ENCODE peak calls at places on chromosomes 11 and 22, in five cellular contexts. C, M, A, T and Y are unnamed samples.
A peak's percentile ranks its signal among the peaks of the same experiment; 100 is the strongest.

GRCh38 chr22:27851974-27852713 is 50.6 kb upstream of the MN1 start:
- DNase-seq in C (no peak), M (no peak), A (no peak), T (no peak), Y (no peak)

GRCh38 chr22:42066937-42067336 is 3.7 kb downstream of the NAGA start:
- DNase-seq in C (no peak), M (peak; percentile 53), A (no peak), T (no peak), Y (no peak)

GRCh38 chr11:65529475-65530156 is 4.7 kb downstream of the SCYL1 start:
- DNase-seq in C (peak; percentile 1), M (no peak), A (no peak), T (no peak), Y (no peak)

GRCh38 chr11:131465746-131466145 is 95.3 kb downstream of the NTM start:
- DNase-seq in C (no peak), M (no peak), A (no peak), T (no peak), Y (no peak)

GRCh38 chr11:123045101-123045500 is 16.8 kb downstream of the HSPA8 start:
- DNase-seq in C (no peak), M (no peak), A (no peak), T (no peak), Y (no peak)

GRCh38 chr11:69744435-69744834 is 30.7 kb downstream of the FGF4 start:
- DNase-seq in C (no peak), M (no peak), A (no peak), T (no peak), Y (no peak)

GRCh38 chr11:13055200-13055599 is 46.1 kb downstream of the RASSF10 start:
- DNase-seq in C (no peak), M (no peak), A (no peak), T (no peak), Y (no peak)

GRCh38 chr11:123798079-123798478 is 8.1 kb downstream of the OR6M1 start:
- DNase-seq in C (no peak), M (no peak), A (no peak), T (no peak), Y (no peak)

GRCh38 chr11:92845390-92846185 is 123.9 kb upstream of the MTNR1B start:
- DNase-seq in C (no peak), M (no peak), A (no peak), T (no peak), Y (no peak)

GRCh38 chr11:130457909-130458729 is 9.7 kb downstream of the ADAMTS15 start:
- DNase-seq in C (no peak), M (no peak), A (peak; percentile 63), T (peak; percentile 39), Y (no peak)

GRCh38 chr11:128776088-128776433 is 82.2 kb downstream of the FLI1 start:
- DNase-seq in C (no peak), M (no peak), A (no peak), T (no peak), Y (peak; percentile 38)

GRCh38 chr11:128701086-128701485 is 7.2 kb downstream of the FLI1 start:
- DNase-seq in C (no peak), M (no peak), A (no peak), T (no peak), Y (no peak)

GRCh38 chr11:86818466-86819282 is 18.3 kb downstream of the PRSS23 start:
- DNase-seq in C (peak; percentile 38), M (no peak), A (no peak), T (peak; percentile 72), Y (peak; percentile 56)

GRCh38 chr11:48109046-48109666 is 107.5 kb upstream of the OR4B1 start:
- DNase-seq in C (no peak), M (no peak), A (no peak), T (peak; percentile 69), Y (peak; percentile 38)

GRCh38 chr22:45259754-45260394 is 19.2 kb upstream of the KIAA0930 start:
- DNase-seq in C (no peak), M (no peak), A (no peak), T (no peak), Y (no peak)

GRCh38 chr11:106421673-106422292 is 344.3 kb downstream of the AASDHPPT start:
- DNase-seq in C (no peak), M (no peak), A (no peak), T (no peak), Y (no peak)

GRCh38 chr11:19433367-19433766 is 192.6 kb upstream of the E2F8 start:
- DNase-seq in C (no peak), M (no peak), A (no peak), T (no peak), Y (no peak)

GRCh38 chr11:63536669-63537292 is at the start of gene PLAAT4:
- DNase-seq in C (peak; percentile 57), M (no peak), A (peak; percentile 28), T (peak; percentile 70), Y (peak; percentile 69)

GRCh38 chr22:50548046-50548912 is 2.6 kb downstream of the KLHDC7B start:
- DNase-seq in C (peak; percentile 93), M (peak; percentile 85), A (no peak), T (no peak), Y (peak; percentile 85)

GRCh38 chr11:57791321-57792059 is 29.9 kb downstream of the CTNND1 start:
- DNase-seq in C (peak; percentile 49), M (peak; percentile 75), A (no peak), T (no peak), Y (no peak)

GRCh38 chr11:3781423-3781822 is 15.9 kb downstream of the NUP98 start:
- DNase-seq in C (no peak), M (no peak), A (no peak), T (no peak), Y (no peak)

GRCh38 chr11:35235944-35236666 is 97.1 kb downstream of the CD44 start:
- DNase-seq in C (no peak), M (no peak), A (no peak), T (no peak), Y (no peak)

GRCh38 chr22:28989912-28990311 is 71.7 kb downstream of the C22orf31 start:
- DNase-seq in C (no peak), M (no peak), A (no peak), T (no peak), Y (no peak)

GRCh38 chr11:823441-824291 is 4.1 kb upstream of the CRACR2B start:
- DNase-seq in C (no peak), M (no peak), A (no peak), T (no peak), Y (no peak)

GRCh38 chr11:57567512-57568329 is at the start of gene UBE2L6:
- DNase-seq in C (peak; percentile 87), M (peak; percentile 91), A (peak; percentile 85), T (peak; percentile 61), Y (peak; percentile 88)

GRCh38 chr22:39174498-39175120 is 22.1 kb upstream of the CBX7 start:
- DNase-seq in C (peak; percentile 68), M (peak; percentile 98), A (peak; percentile 83), T (peak; percentile 14), Y (peak; percentile 49)

GRCh38 chr22:45877651-45878050 is 99.3 kb downstream of the WNT7B start:
- DNase-seq in C (no peak), M (no peak), A (peak; percentile 14), T (no peak), Y (no peak)

GRCh38 chr22:46537946-46538815 is 761 bp upstream of the CELSR1 start:
- DNase-seq in C (no peak), M (peak; percentile 86), A (no peak), T (no peak), Y (no peak)

GRCh38 chr11:63931045-63931444 is 7.8 kb upstream of the NAA40 start:
- DNase-seq in C (no peak), M (no peak), A (no peak), T (no peak), Y (no peak)

GRCh38 chr11:11510939-11511338 is 110.9 kb downstream of the GALNT18 start:
- DNase-seq in C (no peak), M (peak; percentile 72), A (no peak), T (peak; percentile 65), Y (no peak)

GRCh38 chr11:111520565-111520964 is 6.0 kb downstream of the HOATZ start:
- DNase-seq in C (no peak), M (no peak), A (no peak), T (no peak), Y (no peak)

GRCh38 chr11:120130991-120131760 is 6.7 kb downstream of the TRIM29 start:
- DNase-seq in C (no peak), M (peak; percentile 45), A (no peak), T (no peak), Y (no peak)

GRCh38 chr22:22210889-22211833 is 33.4 kb upstream of the VPREB1 start:
- DNase-seq in C (no peak), M (no peak), A (no peak), T (no peak), Y (no peak)

GRCh38 chr22:39534092-39534506 is 1.6 kb upstream of the RPS19BP1 start:
- DNase-seq in C (no peak), M (peak; percentile 78), A (no peak), T (no peak), Y (no peak)

GRCh38 chr11:134780486-134781155 is 368.6 kb upstream of the B3GAT1 start:
- DNase-seq in C (no peak), M (no peak), A (no peak), T (no peak), Y (no peak)

GRCh38 chr11:117833401-117833891 is 8.9 kb upstream of the FXYD2 start:
- DNase-seq in C (no peak), M (peak; percentile 97), A (no peak), T (no peak), Y (no peak)